ENCODE peak calls at places on chromosomes 4 and X, in four cellular contexts. M, H, Y and T are unnamed samples.

GRCh38 chr4:73139245-73139644 is 69.7 kb upstream of the COX18 start:
- DNase-seq in Y (no peak), H (no peak), M (no peak), T (no peak)

GRCh38 chrX:17464196-17464595 is 89.2 kb downstream of the NHS start:
- DNase-seq in H (no peak), M (peak; percentile 50), Y (peak; percentile 22), T (no peak)

GRCh38 chr4:85370400-85371032 is 104.4 kb upstream of the ARHGAP24 start:
- DNase-seq in H (no peak), M (peak; percentile 18), Y (peak; percentile 19), T (peak; percentile 4)

GRCh38 chr4:184103755-184104367 is 113.8 kb downstream of the ENPP6 start:
- DNase-seq in H (no peak), Y (no peak), M (no peak), T (no peak)

GRCh38 chr4:65046496-65047101 is 623.7 kb downstream of the EPHA5 start:
- DNase-seq in H (no peak), M (no peak), Y (no peak), T (peak; percentile 38)

GRCh38 chrX:100512471-100512870 is 72.3 kb upstream of the TNMD start:
- DNase-seq in H (no peak), M (peak; percentile 1), Y (no peak), T (no peak)

GRCh38 chrX:154349979-154350378 is 24.5 kb downstream of the FLNA start:
- DNase-seq in M (no peak), Y (peak; percentile 3), H (no peak), T (no peak)

GRCh38 chr4:52588771-52589591 is 70.1 kb downstream of the USP46 start:
- DNase-seq in Y (no peak), H (no peak), M (peak; percentile 97), T (peak; percentile 46)

GRCh38 chr4:89248879-89249281 is 58.7 kb downstream of the GPRIN3 start:
- DNase-seq in H (no peak), M (no peak), Y (no peak), T (no peak)

GRCh38 chr4:56979674-56980073 is 978 bp downstream of the POLR2B start:
- DNase-seq in M (peak; percentile 19), H (no peak), Y (peak; percentile 19), T (peak; percentile 8)

GRCh38 chrX:115067812-115068211 is 50.4 kb upstream of the IL13RA2 start:
- DNase-seq in Y (no peak), H (no peak), M (peak; percentile 35), T (no peak)

GRCh38 chr4:141587897-141588296 is 48.5 kb upstream of the IL15 start:
- DNase-seq in Y (no peak), M (peak; percentile 64), H (no peak), T (no peak)

GRCh38 chrX:123087326-123087725 is 96.8 kb upstream of the GRIA3 start:
- DNase-seq in M (no peak), Y (no peak), H (no peak), T (no peak)

GRCh38 chr4:83862471-83862870 is 326.6 kb downstream of the GPAT3 start:
- DNase-seq in Y (no peak), H (no peak), M (no peak), T (no peak)

GRCh38 chr4:90349632-90350031 is 222.4 kb downstream of the CCSER1 start:
- DNase-seq in Y (no peak), H (no peak), M (no peak), T (no peak)

GRCh38 chrX:100748133-100748532 is 16.2 kb upstream of the SYTL4 start:
- DNase-seq in H (no peak), Y (peak; percentile 42), M (no peak), T (no peak)

GRCh38 chr4:54855221-54855854 is 197.6 kb downstream of the KIT start:
- DNase-seq in H (no peak), M (no peak), Y (no peak), T (peak; percentile 3)

GRCh38 chr4:42015438-42015837 is 25.1 kb downstream of the SLC30A9 start:
- DNase-seq in Y (no peak), H (no peak), M (no peak), T (no peak)

GRCh38 chr4:118076958-118077766 is 42.9 kb downstream of the NDST3 start:
- DNase-seq in M (peak; percentile 34), Y (no peak), H (no peak), T (no peak)

GRCh38 chr4:175536852-175537453 is 275.1 kb downstream of the GPM6A start:
- DNase-seq in M (peak; percentile 62), H (no peak), Y (no peak), T (no peak)

GRCh38 chrX:56429581-56429980 is 133.8 kb upstream of the UBQLN2 start:
- DNase-seq in H (no peak), Y (no peak), M (no peak), T (no peak)

GRCh38 chr4:113756005-113756410 is 5.5 kb downstream of the CAMK2D start:
- DNase-seq in H (no peak), Y (no peak), M (peak; percentile 70), T (no peak)

GRCh38 chr4:39458505-39459300 is at the start of the genes LIAS and RPL9:
- DNase-seq in H (peak; percentile 96), M (peak; percentile 100), Y (peak; percentile 93), T (peak; percentile 87)

GRCh38 chr4:39452860-39453587 is 5.7 kb downstream of the RPL9 start:
- DNase-seq in H (no peak), M (no peak), Y (no peak), T (no peak)

GRCh38 chr4:39455486-39455885 is 3.2 kb downstream of the RPL9 start:
- DNase-seq in M (no peak), H (no peak), Y (no peak), T (no peak)

GRCh38 chr4:39453738-39454137 is 5.0 kb downstream of the RPL9 start:
- DNase-seq in M (no peak), H (no peak), Y (no peak), T (no peak)

GRCh38 chr4:39456946-39457763 is 1.6 kb downstream of the RPL9 start:
- DNase-seq in H (no peak), Y (no peak), M (no peak), T (no peak)
- H3K36me3 ChIP-seq in H (peaks cover 64% of the 10 kb centered on the region), Y (peaks cover 66% of the 10 kb centered on the region), M (peaks cover 30% of the 10 kb centered on the region), T (peaks cover 69% of the 10 kb centered on the region)

DNA sequence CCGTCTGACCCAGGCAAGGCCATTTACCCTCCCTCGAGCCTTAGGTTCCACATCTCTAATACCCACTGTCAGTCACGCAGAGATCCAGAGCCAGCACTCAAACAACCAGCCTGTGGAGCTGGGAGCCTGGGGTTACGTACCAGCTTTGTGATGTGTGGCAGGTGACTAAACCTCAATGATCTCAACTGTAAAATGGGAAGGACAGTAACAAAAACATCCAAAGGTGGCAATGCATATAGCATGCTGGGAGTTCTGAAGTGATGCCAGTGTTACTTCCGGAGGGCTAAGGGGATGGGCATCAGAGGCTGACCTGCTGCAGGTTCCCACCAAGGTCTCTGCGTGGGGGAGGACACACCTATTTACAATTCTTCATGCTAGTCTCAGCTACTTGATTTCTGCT is 6.0 kb downstream of the GRPEL1 start:
- DNase-seq in Y (no peak), H (no peak), M (no peak), T (no peak)
- H3K36me3 ChIP-seq in Y (peaks cover 8% of the 10 kb centered on the region), H (peaks cover 72% of the 10 kb centered on the region), M (peaks cover 45% of the 10 kb centered on the region), T (peaks cover 47% of the 10 kb centered on the region)

DNA sequence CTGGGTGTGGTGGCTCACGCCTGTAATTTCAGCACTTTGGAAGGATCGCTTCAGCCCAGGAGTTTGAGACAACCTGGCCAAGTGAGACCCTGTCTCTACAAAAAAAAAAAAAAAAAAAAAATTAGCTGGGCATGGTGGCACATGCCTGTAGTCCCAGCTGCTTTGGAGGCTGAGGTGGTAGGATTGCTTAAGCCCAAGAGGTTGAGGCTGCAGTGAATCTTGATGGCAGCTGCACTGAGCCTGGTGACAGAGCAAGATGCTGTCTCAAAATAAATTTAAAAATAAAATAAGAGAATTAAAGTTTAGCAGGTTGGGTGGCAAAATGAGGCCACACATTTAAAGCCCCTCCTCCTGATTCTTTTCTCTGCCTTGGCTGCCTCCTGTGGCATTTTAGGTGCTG is 47.1 kb downstream of the HTT start:
- DNase-seq in H (no peak), M (no peak), Y (no peak), T (no peak)
- H3K36me3 ChIP-seq in H (peaks cover 57% of the 10 kb centered on the region), M (peaks cover 16% of the 10 kb centered on the region), Y (no peaks in the 10 kb centered on the region), T (peaks cover 2% of the 10 kb centered on the region)

DNA sequence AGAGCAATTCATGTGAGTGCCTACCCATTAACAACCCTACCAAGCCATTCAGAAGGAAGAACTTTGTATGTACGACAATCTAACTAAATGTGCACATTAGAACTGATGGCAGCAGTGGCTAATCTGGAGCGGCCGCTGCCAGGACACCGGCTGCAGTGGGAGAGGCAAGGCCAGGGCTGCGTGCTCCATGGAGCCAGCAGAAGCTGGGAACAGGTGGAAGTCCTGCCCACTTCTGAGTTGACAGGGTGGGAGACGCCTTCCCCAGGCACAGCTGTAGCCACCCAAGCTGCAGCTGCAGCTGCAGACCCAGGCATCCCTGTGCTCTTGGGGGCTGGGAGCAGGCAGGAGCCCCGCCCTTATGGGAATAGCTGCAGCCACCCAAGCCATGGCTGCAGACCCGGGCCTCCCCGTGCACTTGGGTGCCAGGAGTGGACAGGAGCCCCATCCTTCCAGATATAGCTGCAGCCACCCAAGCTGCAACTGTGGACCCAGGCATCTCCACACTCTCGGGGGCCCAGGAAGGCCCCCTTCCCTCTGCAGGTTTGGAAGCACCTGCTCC is 79.1 kb upstream of the DDX60 start:
- DNase-seq in Y (no peak), H (no peak), M (no peak), T (no peak)
- H3K36me3 ChIP-seq in Y (no peaks in the 10 kb centered on the region), H (peaks cover 71% of the 10 kb centered on the region), M (peaks cover 7% of the 10 kb centered on the region), T (peaks cover 5% of the 10 kb centered on the region)

GRCh38 chr4:25900310-25900709 is 13.7 kb upstream of the SMIM20 start:
- DNase-seq in H (no peak), M (peak; percentile 37), Y (no peak), T (no peak)

GRCh38 chr4:25900901-25901500 is 13.0 kb upstream of the SMIM20 start:
- DNase-seq in H (no peak), Y (no peak), M (no peak), T (no peak)

GRCh38 chr4:25892796-25893195 is 21.2 kb upstream of the SMIM20 start:
- DNase-seq in M (no peak), Y (no peak), H (no peak), T (no peak)

GRCh38 chr4:25896782-25897539 is 17.1 kb upstream of the SMIM20 start:
- DNase-seq in Y (no peak), H (no peak), M (no peak), T (peak; percentile 60)
- H3K36me3 ChIP-seq in Y (no peaks in the 10 kb centered on the region), H (no peaks in the 10 kb centered on the region), M (no peaks in the 10 kb centered on the region), T (no peaks in the 10 kb centered on the region)

GRCh38 chr4:86670298-86670697 is 76.2 kb downstream of the PTPN13 start:
- DNase-seq in Y (no peak), M (no peak), H (no peak), T (no peak)

GRCh38 chr4:86675548-86675947 is 81.4 kb downstream of the PTPN13 start:
- DNase-seq in H (no peak), M (no peak), Y (no peak), T (no peak)

GRCh38 chr4:86664959-86665358 is 70.8 kb downstream of the PTPN13 start:
- DNase-seq in M (peak; percentile 77), H (no peak), Y (no peak), T (no peak)

GRCh38 chr4:86670739-86671138 is 76.6 kb downstream of the PTPN13 start:
- DNase-seq in Y (no peak), M (peak; percentile 83), H (no peak), T (no peak)
- H3K36me3 ChIP-seq in Y (no peaks in the 10 kb centered on the region), M (peaks cover 1% of the 10 kb centered on the region), H (peaks cover 25% of the 10 kb centered on the region), T (no peaks in the 10 kb centered on the region)

GRCh38 chr4:5742388-5742787 is 31.4 kb downstream of the EVC start:
- DNase-seq in Y (no peak), H (no peak), M (no peak), T (no peak)
- H3K36me3 ChIP-seq in Y (no peaks in the 10 kb centered on the region), H (peaks cover 48% of the 10 kb centered on the region), M (peaks cover 37% of the 10 kb centered on the region), T (peaks cover 5% of the 10 kb centered on the region)

GRCh38 chr4:86762649-86763048 is 86.5 kb downstream of the SLC10A6 start:
- DNase-seq in Y (no peak), M (no peak), H (no peak), T (no peak)
- H3K36me3 ChIP-seq in Y (no peaks in the 10 kb centered on the region), M (peaks cover 6% of the 10 kb centered on the region), H (peaks cover 74% of the 10 kb centered on the region), T (no peaks in the 10 kb centered on the region)